ENCODE peak calls at places on chromosomes 11 and 22, in four cellular contexts. J is K562, Y is A549, W is HepG2. S is an unnamed sample.

GRCh38 chr22:41932353-41932752 is 5.7 kb upstream of the TNFRSF13C start:
- DNase-seq in J (no peak), Y (no peak), W (no peak), S (no peak)

GRCh38 chr11:34789196-34789834 is 126.9 kb downstream of the APIP start:
- DNase-seq in J (no peak), Y (no peak), W (no peak), S (no peak)

GRCh38 chr11:3203221-3204043 is 15.2 kb downstream of the MRGPRG start:
- DNase-seq in J (no peak), Y (no peak), W (no peak), S (peak)

GRCh38 chr11:109680127-109680526 is 258.1 kb downstream of the C11orf87 start:
- DNase-seq in J (no peak), Y (no peak), W (no peak), S (no peak)

GRCh38 chr11:43130616-43131015 is 181.2 kb upstream of the API5 start:
- DNase-seq in J (no peak), Y (no peak), W (no peak), S (peak)

GRCh38 chr11:75240381-75241035 is at the start of gene TPBGL:
- DNase-seq in J (peak), Y (no peak), W (no peak), S (peak)

GRCh38 chr11:63938481-63939350 is at the start of gene NAA40:
- DNase-seq in J (peak), Y (peak), W (peak), S (peak)

GRCh38 chr22:39368402-39368801 is 18.6 kb downstream of the SYNGR1 start:
- DNase-seq in J (no peak), Y (no peak), W (no peak), S (no peak)

GRCh38 chr11:8082391-8083087 is 1.5 kb downstream of the TUB start:
- DNase-seq in J (no peak), Y (peak), W (no peak), S (peak)

GRCh38 chr22:23401111-23401909 is 178.8 kb downstream of the IGLL1 start:
- DNase-seq in J (peak), Y (no peak), W (no peak), S (peak)

GRCh38 chr11:128776088-128776433 is 82.2 kb downstream of the FLI1 start:
- DNase-seq in J (no peak), Y (no peak), W (no peak), S (no peak)

GRCh38 chr22:24768537-24769374 is 5.8 kb downstream of the PIWIL3 start:
- DNase-seq in J (peak), Y (peak), W (peak), S (peak)

GRCh38 chr11:64538501-64538951 is 52.5 kb upstream of the SLC22A12 start:
- DNase-seq in J (no peak), Y (no peak), W (no peak), S (no peak)

GRCh38 chr11:87422566-87422965 is 384.8 kb downstream of the TMEM135 start:
- DNase-seq in J (no peak), Y (no peak), W (no peak), S (no peak)

GRCh38 chr22:50262460-50262911 is 1.0 kb upstream of the MAPK12 start:
- DNase-seq in J (peak), Y (no peak), W (peak), S (no peak)

GRCh38 chr11:73012121-73012863 is 129.8 kb downstream of the FCHSD2 start:
- DNase-seq in J (no peak), Y (no peak), W (no peak), S (no peak)

GRCh38 chr11:120912504-120912903 is 111.4 kb upstream of the TBCEL start:
- DNase-seq in J (peak), Y (peak), W (peak), S (no peak)

GRCh38 chr11:13859986-13860385 is 102.5 kb upstream of the SPON1 start:
- DNase-seq in J (no peak), Y (no peak), W (no peak), S (no peak)

GRCh38 chr11:9138612-9139579 is 47.5 kb upstream of the SCUBE2 start:
- DNase-seq in J (no peak), Y (peak), W (peak), S (no peak)

GRCh38 chr11:1877211-1878133 is 14.2 kb downstream of the PRR33 start:
- DNase-seq in J (no peak), Y (no peak), W (peak), S (no peak)

GRCh38 chr11:86999859-87000753 is 37.6 kb upstream of the TMEM135 start:
- DNase-seq in J (peak), Y (no peak), W (peak), S (no peak)

GRCh38 chr22:43476341-43476740 is 64.5 kb downstream of the MPPED1 start:
- DNase-seq in J (no peak), Y (peak), W (peak), S (peak)

GRCh38 chr11:124276081-124276480 is 19.9 kb downstream of the OR8G5 start:
- DNase-seq in J (peak), Y (no peak), W (no peak), S (no peak)

GRCh38 chr11:20873054-20873453 is 203.7 kb downstream of the NELL1 start:
- DNase-seq in J (peak), Y (peak), W (peak), S (peak)

GRCh38 chr11:108666373-108666772 is 1.5 kb downstream of the DDX10 start:
- DNase-seq in J (peak), Y (no peak), W (peak), S (no peak)

GRCh38 chr22:20748820-20749428 is 25.0 kb upstream of the SERPIND1 start:
- DNase-seq in J (no peak), Y (no peak), W (no peak), S (no peak)

GRCh38 chr11:56911312-56911711 is 77.4 kb upstream of the OR5AK2 start:
- DNase-seq in J (no peak), Y (no peak), W (no peak), S (no peak)

GRCh38 chr11:10225553-10225952 is 68.5 kb downstream of the SBF2 start:
- DNase-seq in J (no peak), Y (no peak), W (no peak), S (no peak)

GRCh38 chr22:27709919-27710452 is 91.6 kb downstream of the MN1 start:
- DNase-seq in J (no peak), Y (no peak), W (no peak), S (no peak)

GRCh38 chr11:82718307-82718706 is 15.4 kb downstream of the FAM181B start:
- DNase-seq in J (peak), Y (peak), W (peak), S (peak)

GRCh38 chr11:27621440-27622161 is 78.7 kb downstream of the BDNF start:
- DNase-seq in J (no peak), Y (no peak), W (no peak), S (no peak)

GRCh38 chr11:78420796-78421209 is 3.2 kb upstream of the GAB2 start:
- DNase-seq in J (no peak), Y (no peak), W (no peak), S (no peak)

GRCh38 chr22:45240810-45241631 is at the start of gene KIAA0930:
- DNase-seq in J (peak), Y (peak), W (peak), S (peak)

GRCh38 chr11:10514210-10514609 is 26.8 kb downstream of the RNF141 start:
- DNase-seq in J (no peak), Y (no peak), W (no peak), S (no peak)

GRCh38 chr11:12048936-12049790 is 40.7 kb upstream of the DKK3 start:
- DNase-seq in J (no peak), Y (no peak), W (no peak), S (no peak)
- TF ChIP-seq HMGXB4 in J (no peak), Y (no peak), W (no peak), S (no peak)

DNA sequence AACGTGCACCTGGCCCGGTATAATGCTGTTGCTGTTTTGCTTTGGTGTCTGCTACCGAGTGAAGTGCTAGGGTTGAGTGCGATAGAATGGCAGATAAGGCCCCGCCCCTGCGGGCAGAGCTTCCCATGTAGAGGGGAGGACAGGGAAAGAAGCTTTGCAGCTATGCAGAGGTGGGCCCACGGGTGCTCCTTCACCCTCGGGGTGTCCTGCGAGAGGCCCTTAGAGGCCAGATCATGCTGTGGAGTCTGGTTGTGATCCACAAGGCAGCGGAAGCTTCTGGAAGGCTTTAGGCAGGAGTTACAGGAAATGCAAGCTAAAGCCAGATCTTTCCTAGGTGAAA is 3.2 kb downstream of the LRP5 start:
- DNase-seq in J (peak), Y (no peak), W (no peak), S (no peak)
- TF ChIP-seq NR3C1 in J (no peak), Y (no peak), W (no peak), S (no peak)

GRCh38 chr11:68825603-68826002 is 16.1 kb downstream of the CPT1A start:
- DNase-seq in J (peak), Y (no peak), W (peak), S (peak)
- TF ChIP-seq HMGXB4 in J (no peak), Y (no peak), W (no peak), S (no peak)

DNA sequence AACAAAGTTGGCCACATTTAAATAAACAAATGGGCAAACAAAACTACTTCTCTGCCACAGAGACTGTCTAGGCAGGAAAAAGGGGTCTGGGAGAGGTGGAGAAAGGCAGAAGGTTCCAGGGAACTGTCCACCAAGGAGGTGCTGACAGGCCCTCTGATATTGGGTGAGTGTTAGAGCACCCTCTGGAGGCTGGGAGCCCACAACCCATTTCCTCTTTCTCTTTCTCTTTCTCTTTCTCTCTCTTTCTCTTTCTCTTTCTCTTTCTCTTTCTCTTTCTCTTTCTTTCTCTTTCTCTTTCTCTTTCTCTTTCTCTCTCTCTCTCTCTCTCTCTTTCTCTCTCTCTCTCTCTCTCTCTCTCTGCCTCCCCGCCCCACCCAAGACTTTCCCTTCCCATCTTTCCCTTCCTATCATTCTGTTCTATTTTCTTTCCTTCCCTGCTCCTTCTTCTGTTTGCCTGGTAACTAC is 912.8 kb downstream of the DLG2 start:
- DNase-seq in J (peak), Y (peak), W (peak), S (peak)
- TF ChIP-seq NR3C1 in J (no peak), Y (no peak), W (no peak), S (no peak)

GRCh38 chr11:12211331-12212065 is 101.1 kb downstream of the MICAL2 start:
- DNase-seq in J (no peak), Y (no peak), W (no peak), S (no peak)

GRCh38 chr11:12210200-12210599 is 99.8 kb downstream of the MICAL2 start:
- DNase-seq in J (no peak), Y (no peak), W (no peak), S (no peak)

GRCh38 chr11:12206529-12206928 is 96.1 kb downstream of the MICAL2 start:
- DNase-seq in J (no peak), Y (no peak), W (no peak), S (no peak)

GRCh38 chr11:12207384-12208150 is 97.2 kb downstream of the MICAL2 start:
- DNase-seq in J (no peak), Y (no peak), W (no peak), S (no peak)

GRCh38 chr11:12209096-12209495 is 98.7 kb downstream of the MICAL2 start:
- DNase-seq in J (no peak), Y (no peak), W (no peak), S (no peak)
- TF ChIP-seq HMGXB4 in J (no peak), Y (no peak), W (no peak), S (no peak)

GRCh38 chr22:17121235-17122195 is at the start of gene TMEM121B:
- DNase-seq in J (peak), Y (no peak), W (no peak), S (peak)
- TF ChIP-seq NR3C1 in J (no peak), Y (no peak), W (no peak), S (no peak)

GRCh38 chr22:46734830-46735453 is 3.1 kb downstream of the CERK start:
- DNase-seq in J (no peak), Y (no peak), W (no peak), S (no peak)
- TF ChIP-seq HMGXB4 in J (no peak), Y (no peak), W (no peak), S (no peak)

GRCh38 chr22:37062657-37063381 is 11.3 kb downstream of the KCTD17 start:
- DNase-seq in J (no peak), Y (no peak), W (no peak), S (peak)

GRCh38 chr22:37063436-37064420 is 12.2 kb downstream of the KCTD17 start:
- DNase-seq in J (no peak), Y (no peak), W (no peak), S (no peak)

GRCh38 chr22:37064553-37064952 is 13.0 kb downstream of the KCTD17 start:
- DNase-seq in J (no peak), Y (no peak), W (no peak), S (no peak)

GRCh38 chr22:37065961-37066360 is 14.4 kb downstream of the KCTD17 start:
- DNase-seq in J (no peak), Y (no peak), W (no peak), S (no peak)

DNA sequence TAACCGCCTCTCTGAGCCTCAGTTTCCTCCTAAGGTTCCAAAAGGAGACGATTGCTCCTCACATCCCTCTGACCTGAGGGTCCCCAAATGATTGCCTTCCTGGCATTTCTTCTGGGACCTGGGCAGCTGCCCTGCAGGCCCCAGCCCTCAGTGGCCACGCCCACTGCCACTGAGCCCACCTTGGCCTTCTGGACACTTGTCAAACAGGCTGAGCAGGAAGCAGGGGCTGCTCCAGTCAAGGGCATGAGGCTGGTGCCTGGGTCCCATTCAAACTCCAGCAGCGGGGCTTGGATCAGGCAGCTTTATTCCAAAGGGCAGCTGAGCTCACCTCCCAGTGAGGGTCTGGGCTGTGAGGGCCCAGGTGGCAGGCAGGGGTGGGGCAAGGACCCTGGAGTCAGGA is 13.6 kb downstream of the KCTD17 start:
- DNase-seq in J (no peak), Y (no peak), W (no peak), S (no peak)
- TF ChIP-seq NR3C1 in J (no peak), Y (no peak), W (no peak), S (no peak)

S was measured in WTC11.